ENCODE peak calls at places on chromosome 6, in five cellular contexts. V is HCT116, M is H1, P is GM12878, O is K562. W is an unnamed sample.

GRCh38 chr6:20056350-20056992 is 155.8 kb downstream of the MBOAT1 start:
- DNase-seq in P (peak), O (peak), V (peak), M (no peak), W (peak)

GRCh38 chr6:42354707-42355106 is 97.0 kb downstream of the TRERF1 start:
- DNase-seq in P (no peak), M (no peak), O (no peak), V (no peak), W (no peak)

GRCh38 chr6:75250552-75250951 is 7.0 kb upstream of the COX7A2 start:
- DNase-seq in V (no peak), M (no peak), P (no peak), O (no peak), W (no peak)

GRCh38 chr6:35920793-35921732 is at the start of gene SRPK1:
- DNase-seq in M (peak), O (peak), P (peak), V (peak), W (peak)

GRCh38 chr6:149636116-149636515 is 12.4 kb downstream of the KATNA1 start:
- DNase-seq in O (no peak), P (no peak), M (no peak), V (peak), W (no peak)

GRCh38 chr6:147201885-147202515 is 2.2 kb upstream of the STXBP5 start:
- DNase-seq in P (no peak), M (no peak), O (peak), V (no peak), W (peak)

GRCh38 chr6:33534702-33535101 is 45.4 kb downstream of the BAK1 start:
- DNase-seq in M (no peak), O (no peak), V (no peak), P (no peak), W (no peak)

GRCh38 chr6:21227486-21227885 is 366.1 kb upstream of the SOX4 start:
- DNase-seq in P (no peak), O (no peak), V (no peak), M (no peak), W (no peak)

GRCh38 chr6:136547871-136548270 is 2.4 kb downstream of the MAP7 start:
- DNase-seq in O (no peak), P (no peak), V (no peak), M (no peak), W (no peak)

GRCh38 chr6:106519460-106520394 is 109.6 kb downstream of the RTN4IP1 start:
- DNase-seq in O (peak), P (peak), V (peak), M (no peak), W (no peak)
- TF ChIP-seq POLR2A in O (no peak), P (peak), V (no peak), M (no peak), W (no peak)

GRCh38 chr6:89023591-89024441 is 56.7 kb upstream of the PNRC1 start:
- DNase-seq in V (no peak), O (no peak), P (no peak), M (no peak), W (no peak)

GRCh38 chr6:89021629-89022028 is 58.2 kb upstream of the RNGTT start:
- DNase-seq in O (no peak), M (no peak), P (no peak), V (no peak), W (no peak)

GRCh38 chr6:89024456-89024855 is 56.1 kb upstream of the PNRC1 start:
- DNase-seq in V (no peak), M (no peak), P (no peak), O (no peak), W (no peak)

GRCh38 chr6:89025633-89026032 is 54.9 kb upstream of the PNRC1 start:
- DNase-seq in P (no peak), M (no peak), V (no peak), O (no peak), W (no peak)

DNA sequence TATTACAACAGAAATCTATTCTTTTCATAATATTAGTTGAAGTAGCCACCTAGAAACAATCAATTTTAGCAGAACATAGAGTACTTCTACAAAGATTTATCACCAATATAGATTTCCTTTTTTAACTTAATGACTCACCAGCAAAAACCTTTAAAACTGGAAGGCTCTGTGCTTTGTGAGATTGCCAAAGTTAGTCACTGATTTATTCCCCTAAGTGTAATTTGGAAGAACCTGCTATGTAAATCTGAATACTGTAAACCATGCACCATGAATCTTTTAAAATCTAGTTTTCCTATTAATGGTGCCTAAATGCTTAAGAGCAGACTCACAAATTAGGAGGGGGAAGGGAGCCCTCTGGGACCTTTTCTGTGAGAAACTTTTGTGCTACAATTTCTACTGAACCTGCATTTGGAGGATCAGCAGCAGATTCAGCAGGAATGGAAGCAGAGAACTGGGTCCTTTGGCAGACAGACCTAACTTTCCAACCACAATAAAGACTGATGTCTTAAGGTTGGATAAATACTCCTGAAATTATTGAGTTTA is 57.7 kb upstream of the PNRC1 start:
- DNase-seq in M (no peak), P (no peak), O (no peak), V (no peak), W (no peak)
- TF ChIP-seq ZNF274 in M (no peak), P (no peak), O (no peak), V (no peak), W (no peak)

GRCh38 chr6:48377115-48377514 is 266.1 kb upstream of the PTCHD4 start:
- DNase-seq in P (no peak), O (no peak), M (no peak), V (no peak), W (no peak)
- TF ChIP-seq POLR2A in P (no peak), O (no peak), M (no peak), V (no peak), W (no peak)

GRCh38 chr6:24935323-24935722 is 437 bp downstream of the RIPOR2 start:
- DNase-seq in P (no peak), V (no peak), O (no peak), M (no peak), W (no peak)

GRCh38 chr6:24933266-24933665 is 2.5 kb downstream of the RIPOR2 start:
- DNase-seq in P (no peak), V (no peak), M (no peak), O (no peak), W (no peak)

GRCh38 chr6:24933868-24934401 is 1.8 kb downstream of the RIPOR2 start:
- DNase-seq in O (peak), M (peak), P (no peak), V (peak), W (peak)

GRCh38 chr6:24936641-24937317 is 1.0 kb upstream of the RIPOR2 start:
- DNase-seq in V (no peak), P (peak), M (no peak), O (no peak), W (no peak)

GRCh38 chr6:24935753-24936152 is at the start of gene RIPOR2:
- DNase-seq in M (peak), P (no peak), O (no peak), V (no peak), W (no peak)
- TF ChIP-seq ZNF274 in M (no peak), P (no peak), O (no peak), V (no peak), W (no peak)

GRCh38 chr6:2245954-2246863 is 804 bp upstream of the GMDS start:
- DNase-seq in V (peak), M (no peak), P (no peak), O (peak), W (peak)
- TF ChIP-seq POLR2A in V (no peak), M (no peak), P (no peak), O (no peak), W (peak)

W was measured in HepG2.